ENCODE peak calls at places on chromosomes 16 and 17, in seven cellular contexts. A, W, U, R, P, Q and G are unnamed samples.

GRCh38 chr17:63498621-63499195 is 21.8 kb downstream of the ACE start:
- DNase-seq in A (peak), W (peak), U (no peak), R (no peak), P (no peak), Q (no peak), G (no peak)

GRCh38 chr16:78607465-78607864 is 508.0 kb downstream of the WWOX start:
- DNase-seq in A (peak), W (peak), U (no peak), R (no peak), P (no peak), Q (no peak), G (no peak)

GRCh38 chr17:80284631-80285030 is 24.0 kb downstream of the RNF213 start:
- DNase-seq in A (no peak), W (no peak), U (no peak), R (no peak), P (peak), Q (no peak), G (no peak)

GRCh38 chr17:47868134-47868533 is 17.2 kb upstream of the SP6 start:
- DNase-seq in A (no peak), W (no peak), U (no peak), R (no peak), P (no peak), Q (no peak), G (no peak)

GRCh38 chr16:49980166-49980565 is 44.9 kb upstream of the CNEP1R1 start:
- DNase-seq in A (peak), W (peak), U (no peak), R (no peak), P (no peak), Q (no peak), G (no peak)

GRCh38 chr17:19579192-19579668 is 45.6 kb downstream of the SLC47A1 start:
- DNase-seq in A (no peak), W (no peak), U (no peak), R (no peak), P (no peak), Q (no peak), G (no peak)

GRCh38 chr17:28895794-28896447 is 1.6 kb downstream of the FLOT2 start:
- DNase-seq in A (no peak), W (no peak), U (no peak), R (peak), P (no peak), Q (no peak), G (no peak)

GRCh38 chr17:18009609-18010420 is 29.2 kb downstream of the ATPAF2 start:
- DNase-seq in A (no peak), W (no peak), U (no peak), R (no peak), P (no peak), Q (no peak), G (no peak)

GRCh38 chr16:1763521-1764511 is 7.5 kb downstream of the NME3 start:
- DNase-seq in A (peak), W (no peak), U (no peak), R (no peak), P (no peak), Q (no peak), G (no peak)

GRCh38 chr16:1093284-1094123 is 2.5 kb downstream of the C1QTNF8 start:
- DNase-seq in A (peak), W (no peak), U (no peak), R (no peak), P (no peak), Q (no peak), G (no peak)

GRCh38 chr17:61314368-61315078 is 85.1 kb upstream of the TBX2 start:
- DNase-seq in A (peak), W (peak), U (peak), R (no peak), P (peak), Q (peak), G (no peak)

GRCh38 chr17:42275527-42276358 is 448 bp downstream of the STAT5B start:
- DNase-seq in A (peak), W (peak), U (no peak), R (no peak), P (no peak), Q (no peak), G (no peak)

GRCh38 chr17:19728114-19728495 is 11.7 kb upstream of the SLC47A2 start:
- DNase-seq in A (peak), W (peak), U (peak), R (peak), P (peak), Q (peak), G (peak)

GRCh38 chr17:10616502-10617119 is 40.5 kb downstream of the MYH3 start:
- DNase-seq in A (peak), W (peak), U (peak), R (peak), P (peak), Q (peak), G (peak)

GRCh38 chr17:74543406-74543805 is 2.5 kb downstream of the CD300C start:
- DNase-seq in A (no peak), W (no peak), U (no peak), R (no peak), P (peak), Q (no peak), G (no peak)

GRCh38 chr16:525520-526180 is 1.9 kb upstream of the CAPN15 start:
- DNase-seq in A (peak), W (peak), U (peak), R (no peak), P (no peak), Q (no peak), G (peak)

GRCh38 chr17:18925187-18925586 is 26.8 kb upstream of the SLC5A10 start:
- DNase-seq in A (no peak), W (no peak), U (no peak), R (no peak), P (no peak), Q (no peak), G (no peak)

GRCh38 chr16:66326995-66327513 is 39.4 kb upstream of the CDH5 start:
- DNase-seq in A (no peak), W (peak), U (no peak), R (no peak), P (no peak), Q (no peak), G (no peak)

GRCh38 chr16:28623172-28623711 is 13.4 kb upstream of the SULT1A1 start:
- DNase-seq in A (peak), W (peak), U (no peak), R (peak), P (peak), Q (no peak), G (no peak)

GRCh38 chr16:86609115-86609514 is 30.8 kb downstream of the FOXL1 start:
- DNase-seq in A (peak), W (peak), U (peak), R (no peak), P (no peak), Q (no peak), G (peak)

GRCh38 chr16:87126403-87127025 is 190.7 kb downstream of the C16orf95 start:
- DNase-seq in A (no peak), W (no peak), U (no peak), R (no peak), P (no peak), Q (no peak), G (no peak)

GRCh38 chr16:85753559-85753958 is 2.7 kb upstream of the C16orf74 start:
- DNase-seq in A (no peak), W (no peak), U (no peak), R (no peak), P (no peak), Q (no peak), G (no peak)

GRCh38 chr16:89476379-89476778 is 14.0 kb downstream of the ANKRD11 start:
- DNase-seq in A (no peak), W (no peak), U (no peak), R (no peak), P (no peak), Q (no peak), G (no peak)

GRCh38 chr16:3589441-3589921 is 12.3 kb upstream of the NLRC3 start:
- DNase-seq in A (peak), W (no peak), U (no peak), R (no peak), P (peak), Q (no peak), G (no peak)

GRCh38 chr16:4882261-4882632 is 35.0 kb downstream of the UBN1 start:
- DNase-seq in A (peak), W (no peak), U (peak), R (no peak), P (no peak), Q (no peak), G (no peak)

GRCh38 chr17:27089929-27090247 is 204.0 kb upstream of the WSB1 start:
- DNase-seq in A (no peak), W (no peak), U (no peak), R (no peak), P (no peak), Q (no peak), G (no peak)

DNA sequence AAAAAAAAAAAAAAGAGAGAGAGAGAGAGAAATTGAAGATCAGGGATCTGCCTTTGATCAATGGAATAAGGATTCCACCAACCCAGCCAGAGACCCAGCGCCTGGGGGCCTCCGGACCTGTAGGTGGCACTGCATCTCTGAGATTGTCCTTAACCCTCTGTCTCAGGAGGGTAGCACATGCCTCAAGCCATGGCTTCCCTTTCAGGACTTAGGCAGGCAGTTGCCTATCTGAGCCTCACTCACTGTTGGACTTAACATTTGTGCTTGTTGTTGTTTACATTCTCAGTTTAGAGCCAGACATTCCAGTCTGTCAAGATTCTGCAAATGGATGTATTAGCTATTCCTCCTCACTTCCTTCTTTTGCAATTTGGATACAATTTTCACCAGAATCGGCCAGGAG is 5.1 kb upstream of the SCNN1B start:
- DNase-seq in A (no peak), W (no peak), U (no peak), R (no peak), P (no peak), Q (no peak), G (no peak)
- TF ChIP-seq CTCF in A (no peak), W (no peak), U (no peak), R (peak), P (peak), Q (no peak), G (no peak)

GRCh38 chr17:77644981-77645380 is 313.5 kb upstream of the TNRC6C start:
- DNase-seq in A (no peak), W (no peak), U (no peak), R (peak), P (no peak), Q (no peak), G (no peak)
- H3K4me3 ChIP-seq in A (no peak), W (no peak), U (no peak), R (no peak), P (no peak), Q (no peak), G (no peak)

GRCh38 chr16:11990672-11991390 is 14.3 kb downstream of the SNX29 start:
- DNase-seq in A (no peak), W (no peak), U (no peak), R (no peak), P (no peak), Q (no peak), G (no peak)
- TF ChIP-seq CTCF in A (no peak), W (no peak), U (no peak), R (no peak), P (no peak), Q (no peak), G (no peak)

GRCh38 chr17:7703584-7704574 is 1.1 kb upstream of the EFNB3 start:
- DNase-seq in A (peak), W (peak), U (no peak), R (no peak), P (peak), Q (no peak), G (no peak)
- H3K4me3 ChIP-seq in A (peak), W (no peak), U (peak), R (no peak), P (no peak), Q (no peak), G (peak)

DNA sequence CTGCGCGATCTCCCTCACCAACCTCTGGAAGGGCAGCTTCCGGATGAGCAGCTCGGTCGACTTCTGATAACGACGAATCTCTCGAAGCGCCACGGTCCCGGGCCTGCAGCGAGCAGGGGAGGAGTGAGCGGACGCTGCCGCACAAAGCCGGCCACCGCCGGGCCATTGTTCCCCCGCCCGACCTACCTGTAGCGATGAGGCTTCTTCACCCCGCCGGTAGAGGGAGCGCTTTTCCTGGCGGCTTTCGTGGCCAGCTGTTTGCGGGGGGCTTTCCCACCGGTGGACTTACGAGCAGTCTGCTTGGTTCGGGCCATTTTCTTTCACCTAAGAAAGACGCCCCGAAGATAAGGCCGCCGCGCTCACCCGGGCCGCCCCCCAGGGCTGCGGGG is 5.8 kb upstream of the UNK start:
- DNase-seq in A (no peak), W (no peak), U (no peak), R (no peak), P (peak), Q (no peak), G (no peak)
- TF ChIP-seq CTCF in A (peak), W (peak), U (peak), R (peak), P (peak), Q (peak), G (peak)

GRCh38 chr17:7476474-7476873 is 3.0 kb downstream of the ZBTB4 start:
- DNase-seq in A (no peak), W (peak), U (peak), R (no peak), P (no peak), Q (no peak), G (no peak)
- H3K4me3 ChIP-seq in A (no peak), W (no peak), U (no peak), R (no peak), P (no peak), Q (no peak), G (no peak)

GRCh38 chr16:16127469-16128116 is 95.7 kb downstream of the ABCC6 start:
- DNase-seq in A (peak), W (peak), U (peak), R (peak), P (peak), Q (peak), G (peak)
- TF ChIP-seq CTCF in A (peak), W (peak), U (peak), R (peak), P (peak), Q (peak), G (peak)

DNA sequence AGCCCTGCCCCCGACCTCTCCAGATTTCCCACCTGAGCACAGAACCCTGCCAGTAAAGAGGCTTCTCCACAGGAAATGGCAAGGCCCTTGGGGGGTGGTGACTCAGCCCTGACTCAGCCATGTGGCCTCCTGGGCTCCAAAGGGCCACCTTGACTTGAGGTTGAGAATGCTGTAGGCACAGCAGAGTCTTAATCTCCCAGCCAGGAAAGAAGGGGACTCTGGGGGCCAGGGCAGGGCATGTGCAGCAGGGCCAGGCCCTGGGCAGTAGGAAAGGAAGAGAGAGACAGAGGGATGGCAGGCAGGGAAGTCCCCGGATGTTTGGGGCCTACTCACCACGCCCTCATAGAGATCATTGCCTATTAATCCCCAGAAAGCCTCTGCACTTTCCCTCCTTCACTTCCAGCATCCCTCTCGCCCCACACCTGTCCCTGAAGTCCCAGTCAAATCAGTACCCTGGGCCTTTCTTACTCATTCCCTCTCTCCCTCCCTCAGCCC is 4.8 kb upstream of the ITGA3 start:
- DNase-seq in A (peak), W (peak), U (no peak), R (no peak), P (no peak), Q (no peak), G (no peak)
- H3K4me3 ChIP-seq in A (no peak), W (no peak), U (no peak), R (no peak), P (no peak), Q (no peak), G (no peak)

GRCh38 chr17:79090503-79091372 is 16.1 kb downstream of the ENGASE start:
- DNase-seq in A (peak), W (peak), U (no peak), R (no peak), P (no peak), Q (no peak), G (no peak)
- TF ChIP-seq CTCF in A (peak), W (peak), U (peak), R (peak), P (peak), Q (no peak), G (peak)